ENCODE peak calls at places on chromosomes 1 and 21, in four cellular contexts. One of them, this sample, is unnamed.

GRCh38 chr1:68620575-68620974 is 123.7 kb upstream of the DEPDC1 start:
- DNase-seq in lower leg skin: no peak
- DNase-seq in fibroblast of lung: no peak
- DNase-seq in cardiac fibroblast: no peak
- DNase-seq in this sample: no peak

GRCh38 chr1:151831605-151832004 is at the start of gene RORC:
- DNase-seq in lower leg skin: no peak
- DNase-seq in cardiac fibroblast: no peak
- DNase-seq in fibroblast of lung: no peak
- DNase-seq in this sample: no peak

GRCh38 chr1:9684806-9685205 is 33.3 kb downstream of the PIK3CD start:
- DNase-seq in fibroblast of lung: no peak
- DNase-seq in lower leg skin: no peak
- DNase-seq in cardiac fibroblast: no peak
- DNase-seq in this sample: no peak

GRCh38 chr1:151611288-151611790 is 511 bp upstream of the SNX27 start:
- DNase-seq in lower leg skin: no peak
- DNase-seq in fibroblast of lung: peak
- DNase-seq in cardiac fibroblast: peak
- DNase-seq in this sample: no peak

GRCh38 chr1:8293141-8293540 is 24.8 kb upstream of the SLC45A1 start:
- DNase-seq in lower leg skin: no peak
- DNase-seq in fibroblast of lung: no peak
- DNase-seq in cardiac fibroblast: no peak
- DNase-seq in this sample: no peak

GRCh38 chr21:44880762-44881585 is 7.5 kb upstream of the PTTG1IP start:
- DNase-seq in fibroblast of lung: peak
- DNase-seq in cardiac fibroblast: peak
- DNase-seq in lower leg skin: no peak
- DNase-seq in this sample: peak

GRCh38 chr1:185971688-185972087 is 237.5 kb downstream of the HMCN1 start:
- DNase-seq in fibroblast of lung: peak
- DNase-seq in lower leg skin: no peak
- DNase-seq in cardiac fibroblast: peak
- DNase-seq in this sample: peak

GRCh38 chr1:163398980-163399379 is 77.2 kb downstream of the NUF2 start:
- DNase-seq in lower leg skin: no peak
- DNase-seq in cardiac fibroblast: no peak
- DNase-seq in fibroblast of lung: no peak
- DNase-seq in this sample: no peak

GRCh38 chr1:51553911-51554310 is 34.8 kb upstream of the EPS15 start:
- DNase-seq in cardiac fibroblast: no peak
- DNase-seq in fibroblast of lung: no peak
- DNase-seq in lower leg skin: no peak
- DNase-seq in this sample: no peak

GRCh38 chr21:42851812-42852665 is 27.3 kb downstream of the WDR4 start:
- DNase-seq in lower leg skin: no peak
- DNase-seq in fibroblast of lung: no peak
- DNase-seq in cardiac fibroblast: no peak
- DNase-seq in this sample: no peak

GRCh38 chr1:227728059-227728891 is 6.8 kb downstream of the JMJD4 start:
- DNase-seq in fibroblast of lung: peak
- DNase-seq in lower leg skin: peak
- DNase-seq in cardiac fibroblast: peak
- DNase-seq in this sample: peak

GRCh38 chr1:67832737-67833594 is at the start of gene GNG12:
- DNase-seq in fibroblast of lung: peak
- DNase-seq in lower leg skin: peak
- DNase-seq in cardiac fibroblast: peak
- DNase-seq in this sample: peak

GRCh38 chr1:61238371-61238689 is 156.0 kb downstream of the NFIA start:
- DNase-seq in lower leg skin: no peak
- DNase-seq in cardiac fibroblast: no peak
- DNase-seq in fibroblast of lung: no peak
- DNase-seq in this sample: no peak

GRCh38 chr1:233253231-233254038 is 42.1 kb downstream of the PCNX2 start:
- DNase-seq in lower leg skin: no peak
- DNase-seq in cardiac fibroblast: no peak
- DNase-seq in fibroblast of lung: no peak
- DNase-seq in this sample: no peak

GRCh38 chr1:8448906-8449661 is 131.2 kb downstream of the SLC45A1 start:
- DNase-seq in lower leg skin: no peak
- DNase-seq in cardiac fibroblast: peak
- DNase-seq in fibroblast of lung: peak
- DNase-seq in this sample: no peak

GRCh38 chr1:33012165-33012564 is 24.5 kb downstream of the AK2 start:
- DNase-seq in lower leg skin: no peak
- DNase-seq in cardiac fibroblast: no peak
- DNase-seq in fibroblast of lung: no peak
- DNase-seq in this sample: no peak
- H3K4me3 ChIP-seq in lower leg skin: no peak
- H3K4me3 ChIP-seq in cardiac fibroblast: no peak
- H3K4me3 ChIP-seq in fibroblast of lung: no peak
- H3K4me3 ChIP-seq in this sample: no peak

GRCh38 chr1:94535879-94536278 is 5.7 kb downstream of the F3 start:
- DNase-seq in lower leg skin: no peak
- DNase-seq in fibroblast of lung: peak
- DNase-seq in cardiac fibroblast: no peak
- DNase-seq in this sample: no peak

GRCh38 chr1:94539496-94539895 is 2.1 kb downstream of the F3 start:
- DNase-seq in cardiac fibroblast: no peak
- DNase-seq in lower leg skin: no peak
- DNase-seq in fibroblast of lung: peak
- DNase-seq in this sample: no peak

GRCh38 chr1:94537254-94537653 is 4.3 kb downstream of the F3 start:
- DNase-seq in lower leg skin: no peak
- DNase-seq in fibroblast of lung: no peak
- DNase-seq in cardiac fibroblast: no peak
- DNase-seq in this sample: no peak

GRCh38 chr1:94540440-94541174 is 952 bp downstream of the F3 start:
- DNase-seq in cardiac fibroblast: no peak
- DNase-seq in fibroblast of lung: no peak
- DNase-seq in lower leg skin: no peak
- DNase-seq in this sample: no peak

DNA sequence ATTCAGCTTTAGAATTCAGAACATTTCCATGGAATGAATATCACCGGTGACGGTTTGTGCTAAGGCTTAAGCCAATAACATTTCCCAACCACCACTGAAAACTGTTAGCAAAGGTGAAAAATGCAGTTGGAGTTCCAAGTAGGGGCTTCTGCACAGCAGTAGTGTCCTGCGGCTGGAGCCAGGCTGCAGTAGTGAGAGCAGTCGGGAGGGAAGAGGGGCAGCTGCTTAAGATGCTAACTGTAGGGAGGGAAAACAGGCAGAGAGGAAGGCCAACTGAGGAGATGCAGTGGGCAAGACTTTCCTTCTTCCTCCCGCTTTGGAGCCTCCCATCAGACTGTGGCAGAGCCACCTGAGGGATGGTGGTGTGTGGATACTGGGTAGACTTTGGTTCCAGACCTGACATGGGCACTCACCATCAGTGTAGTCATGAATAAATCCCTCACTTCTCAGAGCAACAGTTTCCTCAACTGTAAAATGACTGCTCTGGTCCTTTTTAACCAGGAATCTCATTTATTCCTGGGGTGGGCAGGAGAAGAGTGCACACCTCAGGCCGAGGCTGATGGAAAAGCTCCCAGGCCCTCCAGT is 3.2 kb downstream of the F3 start:
- DNase-seq in fibroblast of lung: peak
- DNase-seq in cardiac fibroblast: no peak
- DNase-seq in lower leg skin: no peak
- DNase-seq in this sample: no peak
- H3K4me3 ChIP-seq in fibroblast of lung: peak
- H3K4me3 ChIP-seq in cardiac fibroblast: peak
- H3K4me3 ChIP-seq in lower leg skin: no peak
- H3K4me3 ChIP-seq in this sample: peak

DNA sequence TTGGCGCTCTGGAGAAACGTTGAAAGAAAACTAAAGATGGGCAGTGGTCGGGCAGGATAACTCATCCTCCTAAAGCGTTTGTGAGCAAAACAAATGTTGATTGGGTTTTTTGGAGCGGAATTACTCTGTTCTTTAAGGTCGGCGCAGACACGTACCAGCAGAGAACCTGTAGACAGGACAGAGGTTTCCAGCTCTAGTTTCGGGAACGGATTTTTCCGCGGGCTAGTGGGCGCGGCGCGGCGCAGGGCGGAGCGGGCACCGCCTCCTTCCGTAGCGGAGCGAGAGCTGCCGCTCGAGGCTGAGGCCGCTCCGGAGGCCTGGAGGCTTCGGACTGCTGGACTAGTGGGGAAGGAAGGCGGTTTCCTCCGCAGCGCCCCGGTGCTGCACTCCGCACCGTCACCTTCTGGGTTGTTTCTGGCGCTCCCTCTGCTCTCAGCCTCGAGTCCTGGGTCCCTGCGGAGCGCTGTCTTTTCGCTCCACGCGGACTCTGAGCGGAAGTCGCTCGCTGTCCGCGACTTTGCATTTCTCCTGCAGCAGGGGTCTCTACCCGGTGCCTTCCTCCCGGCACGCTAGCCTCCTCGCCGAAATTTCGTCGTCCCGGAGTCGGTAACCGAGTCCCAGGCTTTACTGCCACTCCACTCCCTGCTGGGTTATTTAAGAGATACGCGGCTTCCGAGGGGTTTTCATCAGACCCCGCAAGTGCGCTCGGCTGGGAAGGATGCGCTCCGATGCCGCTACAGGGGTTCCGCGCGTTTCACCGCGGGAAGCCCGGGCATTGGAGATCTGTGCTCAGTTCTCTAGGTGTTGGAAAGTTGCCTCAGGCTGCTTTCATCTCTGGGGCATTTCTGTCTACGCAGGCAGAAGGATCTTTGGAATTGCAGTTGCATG is 7.0 kb downstream of the FOXD2 start:
- DNase-seq in fibroblast of lung: no peak
- DNase-seq in cardiac fibroblast: peak
- DNase-seq in lower leg skin: peak
- DNase-seq in this sample: no peak
- H3K4me3 ChIP-seq in fibroblast of lung: no peak
- H3K4me3 ChIP-seq in cardiac fibroblast: no peak
- H3K4me3 ChIP-seq in lower leg skin: no peak
- H3K4me3 ChIP-seq in this sample: no peak

GRCh38 chr1:11501906-11502485 is 23.0 kb downstream of the DISP3 start:
- DNase-seq in fibroblast of lung: no peak
- DNase-seq in lower leg skin: peak
- DNase-seq in cardiac fibroblast: no peak
- DNase-seq in this sample: no peak
- H3K4me3 ChIP-seq in fibroblast of lung: no peak
- H3K4me3 ChIP-seq in lower leg skin: no peak
- H3K4me3 ChIP-seq in cardiac fibroblast: no peak
- H3K4me3 ChIP-seq in this sample: no peak

GRCh38 chr1:225987491-225988316 is 11.4 kb downstream of the SDE2 start:
- DNase-seq in lower leg skin: no peak
- DNase-seq in cardiac fibroblast: peak
- DNase-seq in fibroblast of lung: peak
- DNase-seq in this sample: peak
- H3K4me3 ChIP-seq in lower leg skin: no peak
- H3K4me3 ChIP-seq in cardiac fibroblast: no peak
- H3K4me3 ChIP-seq in fibroblast of lung: no peak
- H3K4me3 ChIP-seq in this sample: no peak

DNA sequence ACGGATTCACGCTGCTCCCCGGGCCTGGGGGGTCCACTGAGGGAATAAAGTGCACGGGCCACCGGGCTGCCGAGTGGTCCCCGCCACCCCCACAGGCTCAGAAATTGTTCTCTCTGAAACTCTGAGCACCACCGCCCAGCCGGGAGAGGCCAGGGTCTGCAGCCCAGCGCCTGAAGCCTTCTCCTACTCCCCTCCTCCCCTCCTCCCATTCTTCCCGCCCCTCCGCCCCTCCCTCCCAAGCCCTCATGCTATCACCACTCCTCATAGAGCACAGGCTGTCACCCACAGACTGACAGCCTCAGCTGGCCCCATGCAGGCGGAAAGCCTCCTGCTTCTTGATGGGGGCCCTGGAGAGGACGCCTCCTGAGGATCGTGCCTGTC is 707 bp upstream of the GPR153 start:
- DNase-seq in fibroblast of lung: no peak
- DNase-seq in cardiac fibroblast: no peak
- DNase-seq in lower leg skin: no peak
- DNase-seq in this sample: no peak
- H3K4me3 ChIP-seq in fibroblast of lung: no peak
- H3K4me3 ChIP-seq in cardiac fibroblast: peak
- H3K4me3 ChIP-seq in lower leg skin: no peak
- H3K4me3 ChIP-seq in this sample: peak

DNA sequence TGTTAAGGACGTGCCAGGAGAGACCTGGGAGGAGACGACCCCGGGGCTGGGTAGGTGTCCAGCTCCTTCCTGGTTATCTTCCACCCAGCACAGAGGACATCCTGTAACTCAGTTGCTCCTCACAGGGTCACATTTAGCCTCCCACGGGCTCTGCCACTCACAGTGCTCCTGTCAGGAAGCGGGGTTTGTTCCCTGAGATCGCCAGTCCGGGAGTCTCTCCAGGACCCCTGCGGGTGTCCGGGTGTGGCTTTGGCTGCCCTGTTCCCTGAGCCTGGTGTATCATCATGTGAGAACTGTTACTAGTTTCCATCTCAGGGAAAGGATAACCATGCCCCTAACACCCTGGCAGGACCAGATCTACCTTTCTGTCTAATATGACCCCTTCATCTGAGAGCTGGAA is 158.2 kb upstream of the RUNX1 start:
- DNase-seq in cardiac fibroblast: no peak
- DNase-seq in fibroblast of lung: no peak
- DNase-seq in lower leg skin: no peak
- DNase-seq in this sample: no peak
- H3K4me3 ChIP-seq in cardiac fibroblast: no peak
- H3K4me3 ChIP-seq in fibroblast of lung: no peak
- H3K4me3 ChIP-seq in lower leg skin: no peak
- H3K4me3 ChIP-seq in this sample: no peak